ENCODE peak calls at places on chromosomes 13 and 19, in four cellular contexts. H, S, P and V are unnamed samples.
A peak's percentile ranks its signal among the peaks of the same experiment; 100 is the strongest.

GRCh38 chr13:45473627-45474026 is 8.9 kb downstream of the COG3 start:
- DNase-seq in P (no peak), H (no peak), S (peak; percentile 71), V (no peak)

GRCh38 chr13:96029002-96029401 is 24.2 kb downstream of the UGGT2 start:
- DNase-seq in P (no peak), H (no peak), S (no peak), V (no peak)

GRCh38 chr19:16628984-16629691 is 1.1 kb upstream of the MED26 start:
- DNase-seq in H (no peak), P (no peak), S (peak; percentile 71), V (no peak)

GRCh38 chr13:75136151-75136550 is 345.8 kb downstream of the TBC1D4 start:
- DNase-seq in S (no peak), P (no peak), H (no peak), V (no peak)

GRCh38 chr13:113886561-113887112 is 22.8 kb upstream of the GAS6 start:
- DNase-seq in S (no peak), H (no peak), P (no peak), V (no peak)

GRCh38 chr13:99382428-99383133 is 75.4 kb upstream of the GPR183 start:
- DNase-seq in S (no peak), H (peak; percentile 68), P (no peak), V (no peak)

GRCh38 chr13:102251817-102252216 is 150.0 kb downstream of the FGF14 start:
- DNase-seq in S (no peak), P (no peak), H (no peak), V (no peak)

GRCh38 chr13:25232937-25233515 is 54.3 kb downstream of the MTMR6 start:
- DNase-seq in S (peak; percentile 69), H (no peak), P (no peak), V (no peak)

GRCh38 chr13:25874907-25875306 is 176.9 kb downstream of the SHISA2 start:
- DNase-seq in P (no peak), S (no peak), H (no peak), V (no peak)

GRCh38 chr13:110812111-110812868 is 98.8 kb downstream of the ING1 start:
- DNase-seq in S (peak; percentile 77), H (peak; percentile 72), P (no peak), V (no peak)

GRCh38 chr19:3403489-3404323 is 37.3 kb downstream of the NFIC start:
- DNase-seq in H (peak; percentile 97), S (peak; percentile 31), P (no peak), V (no peak)

GRCh38 chr13:113765241-113765910 is 6.3 kb downstream of the TMEM255B start:
- DNase-seq in H (peak; percentile 41), P (no peak), S (peak; percentile 50), V (no peak)

GRCh38 chr19:50921391-50922315 is 10.5 kb upstream of the KLK4 start:
- DNase-seq in S (peak; percentile 36), H (no peak), P (no peak), V (no peak)

GRCh38 chr19:1066748-1067340 is at the start of gene ARHGAP45:
- DNase-seq in H (no peak), P (no peak), S (peak; percentile 68), V (no peak)

GRCh38 chr19:13849991-13850909 is 26.7 kb upstream of the NANOS3 start:
- DNase-seq in H (peak; percentile 95), P (peak; percentile 80), S (peak; percentile 88), V (no peak)

GRCh38 chr19:51331193-51331592 is 10.7 kb downstream of the VSIG10L start:
- DNase-seq in P (no peak), S (no peak), H (no peak), V (no peak)

GRCh38 chr13:45073809-45074208 is 46.5 kb upstream of the GTF2F2 start:
- DNase-seq in S (peak; percentile 72), H (no peak), P (peak; percentile 3), V (no peak)

GRCh38 chr13:91112191-91112579 is 235.3 kb upstream of the MIR17HG start:
- DNase-seq in P (no peak), H (no peak), S (no peak), V (peak; percentile 37)

GRCh38 chr13:49218493-49219051 is 1.6 kb upstream of the MLNR start:
- DNase-seq in P (no peak), H (no peak), S (peak; percentile 63), V (no peak)

GRCh38 chr19:35928507-35928906 is 7.7 kb upstream of the LRFN3 start:
- DNase-seq in H (no peak), P (no peak), S (no peak), V (no peak)

GRCh38 chr13:74305876-74306275 is 171.7 kb upstream of the KLF12 start:
- DNase-seq in P (no peak), H (no peak), S (peak; percentile 71), V (no peak)

GRCh38 chr19:3557461-3558248 is at the start of gene MFSD12:
- DNase-seq in P (peak; percentile 84), H (peak; percentile 98), S (peak; percentile 98), V (no peak)

GRCh38 chr13:41386206-41386605 is 71.1 kb upstream of the RGCC start:
- DNase-seq in P (no peak), S (no peak), H (no peak), V (no peak)

GRCh38 chr19:35846038-35846668 is 6.2 kb downstream of the NPHS1 start:
- DNase-seq in H (no peak), S (peak; percentile 87), P (no peak), V (no peak)

GRCh38 chr13:65943024-65943423 is 1287.1 kb downstream of the PCDH9 start:
- DNase-seq in S (no peak), P (no peak), H (no peak), V (no peak)

GRCh38 chr19:41263042-41263849 is 926 bp upstream of the HNRNPUL1 start:
- DNase-seq in H (peak; percentile 90), P (no peak), S (peak; percentile 33), V (peak; percentile 10)

GRCh38 chr19:41327076-41327475 is 17.1 kb downstream of the CCDC97 start:
- DNase-seq in P (no peak), H (no peak), S (no peak), V (no peak)

GRCh38 chr19:2476451-2477140 is 669 bp downstream of the GADD45B start:
- DNase-seq in P (no peak), H (no peak), S (peak; percentile 74), V (no peak)

GRCh38 chr13:97165527-97166425 is 56.4 kb upstream of the MBNL2 start:
- DNase-seq in H (no peak), P (no peak), S (no peak), V (no peak)

GRCh38 chr13:74056829-74057564 is 77.2 kb downstream of the KLF12 start:
- DNase-seq in S (peak; percentile 20), P (no peak), H (peak; percentile 82), V (no peak)

GRCh38 chr13:65292488-65292901 is 1937.6 kb downstream of the PCDH9 start:
- DNase-seq in S (peak; percentile 13), H (no peak), P (peak; percentile 5), V (no peak)

GRCh38 chr19:10136936-10137335 is 17.2 kb upstream of the EIF3G start:
- DNase-seq in H (no peak), P (no peak), S (no peak), V (no peak)

GRCh38 chr13:102197193-102197592 is 204.7 kb downstream of the FGF14 start:
- DNase-seq in P (peak; percentile 6), S (peak; percentile 72), H (no peak), V (no peak)

GRCh38 chr19:42113641-42114348 is 18.5 kb downstream of the POU2F2 start:
- DNase-seq in H (peak; percentile 86), P (peak; percentile 50), S (peak; percentile 65), V (peak; percentile 87)

GRCh38 chr19:40717880-40718773 is 1.2 kb downstream of the ITPKC start:
- DNase-seq in S (peak; percentile 40), H (no peak), P (no peak), V (no peak)

GRCh38 chr19:720691-721160 is 12.0 kb downstream of the PALM start:
- DNase-seq in P (no peak), H (no peak), S (peak; percentile 51), V (no peak)

GRCh38 chr19:38667552-38668205 is 20.2 kb downstream of the ACTN4 start:
- DNase-seq in H (no peak), S (no peak), P (no peak), V (no peak)